ENCODE peak calls at places on chromosomes 12 and 14, in ten cellular contexts. T is tibial artery, G is AG10803, D is left ventricle myocardium inferior, Q is OCI-LY7, O is mammary epithelial cell, N is transverse colon, R is lung, Z is lower leg skin, U is uterus. F is an unnamed sample.

GRCh38 chr14:68703093-68703492 is 89.8 kb downstream of the ZFP36L1 start:
- DNase-seq in T (no peak), G (peak; percentile 72), D (no peak), Q (no peak), O (peak; percentile 85), N (no peak), R (no peak), Z (peak; percentile 86), U (no peak), F (peak; percentile 81)

GRCh38 chr14:50191499-50191898 is 39.9 kb downstream of the SOS2 start:
- DNase-seq in T (no peak), G (no peak), D (no peak), Q (peak; percentile 39), O (no peak), N (no peak), R (no peak), Z (no peak), U (no peak), F (no peak)

GRCh38 chr12:6469092-6469491 is 1.4 kb downstream of the VAMP1 start:
- DNase-seq in T (no peak), G (no peak), D (no peak), Q (no peak), O (no peak), N (no peak), R (no peak), Z (peak; percentile 81), U (no peak), F (no peak)

GRCh38 chr12:83434600-83434999 is 747.9 kb downstream of the TMTC2 start:
- DNase-seq in T (no peak), G (no peak), D (no peak), Q (no peak), O (no peak), N (no peak), R (no peak), Z (no peak), U (no peak), F (peak; percentile 4)

GRCh38 chr12:3090238-3091029 is 13.3 kb downstream of the TSPAN9 start:
- DNase-seq in T (no peak), G (no peak), D (no peak), Q (no peak), O (no peak), N (no peak), R (no peak), Z (no peak), U (no peak), F (no peak)

GRCh38 chr12:121538699-121539061 is 42.1 kb downstream of the KDM2B start:
- DNase-seq in T (no peak), G (no peak), D (no peak), Q (peak; percentile 35), O (no peak), N (peak; percentile 38), R (no peak), Z (no peak), U (no peak), F (no peak)

GRCh38 chr12:106647793-106648514 is 65.2 kb downstream of the RFX4 start:
- DNase-seq in T (no peak), G (no peak), D (no peak), Q (no peak), O (no peak), N (no peak), R (no peak), Z (no peak), U (no peak), F (no peak)

GRCh38 chr12:3122841-3123678 is 45.9 kb downstream of the TSPAN9 start:
- DNase-seq in T (peak; percentile 57), G (peak; percentile 77), D (peak; percentile 65), Q (no peak), O (peak; percentile 79), N (no peak), R (peak; percentile 40), Z (peak; percentile 88), U (no peak), F (peak; percentile 92)

GRCh38 chr14:32027255-32027939 is 49.7 kb upstream of the ARHGAP5 start:
- DNase-seq in T (no peak), G (peak; percentile 3), D (no peak), Q (no peak), O (no peak), N (no peak), R (no peak), Z (no peak), U (no peak), F (no peak)

GRCh38 chr14:104865631-104866441 is 768 bp downstream of the CEP170B start:
- DNase-seq in T (peak; percentile 76), G (peak; percentile 75), D (peak; percentile 65), Q (no peak), O (peak; percentile 81), N (peak; percentile 77), R (peak; percentile 68), Z (peak; percentile 94), U (peak; percentile 73), F (peak; percentile 93)

GRCh38 chr14:26947265-26947664 is 349.4 kb upstream of the NOVA1 start:
- DNase-seq in T (no peak), G (no peak), D (no peak), Q (no peak), O (no peak), N (no peak), R (no peak), Z (no peak), U (no peak), F (no peak)

GRCh38 chr12:18139254-18139653 is 49.3 kb upstream of the RERGL start:
- DNase-seq in T (no peak), G (no peak), D (no peak), Q (peak; percentile 86), O (no peak), N (no peak), R (no peak), Z (no peak), U (no peak), F (no peak)

GRCh38 chr14:60094306-60094897 is 2.7 kb downstream of the PCNX4 start:
- DNase-seq in T (no peak), G (peak; percentile 78), D (no peak), Q (peak; percentile 31), O (no peak), N (no peak), R (no peak), Z (no peak), U (no peak), F (peak; percentile 42)

GRCh38 chr14:102044566-102044965 is 42.3 kb downstream of the HSP90AA1 start:
- DNase-seq in T (no peak), G (no peak), D (no peak), Q (no peak), O (no peak), N (no peak), R (no peak), Z (no peak), U (no peak), F (no peak)

GRCh38 chr12:2813573-2814185 is 1.2 kb downstream of the ITFG2 start:
- DNase-seq in T (peak; percentile 44), G (peak; percentile 73), D (no peak), Q (peak; percentile 82), O (peak; percentile 53), N (peak; percentile 55), R (peak; percentile 42), Z (no peak), U (no peak), F (peak; percentile 84)

GRCh38 chr12:87981495-87981894 is 47.7 kb downstream of the C12orf50 start:
- DNase-seq in T (no peak), G (no peak), D (no peak), Q (no peak), O (no peak), N (no peak), R (no peak), Z (no peak), U (no peak), F (no peak)

GRCh38 chr12:58204086-58204485 is 262.7 kb downstream of the ATP23 start:
- DNase-seq in T (no peak), G (peak; percentile 1), D (no peak), Q (no peak), O (no peak), N (no peak), R (no peak), Z (no peak), U (no peak), F (no peak)

DNA sequence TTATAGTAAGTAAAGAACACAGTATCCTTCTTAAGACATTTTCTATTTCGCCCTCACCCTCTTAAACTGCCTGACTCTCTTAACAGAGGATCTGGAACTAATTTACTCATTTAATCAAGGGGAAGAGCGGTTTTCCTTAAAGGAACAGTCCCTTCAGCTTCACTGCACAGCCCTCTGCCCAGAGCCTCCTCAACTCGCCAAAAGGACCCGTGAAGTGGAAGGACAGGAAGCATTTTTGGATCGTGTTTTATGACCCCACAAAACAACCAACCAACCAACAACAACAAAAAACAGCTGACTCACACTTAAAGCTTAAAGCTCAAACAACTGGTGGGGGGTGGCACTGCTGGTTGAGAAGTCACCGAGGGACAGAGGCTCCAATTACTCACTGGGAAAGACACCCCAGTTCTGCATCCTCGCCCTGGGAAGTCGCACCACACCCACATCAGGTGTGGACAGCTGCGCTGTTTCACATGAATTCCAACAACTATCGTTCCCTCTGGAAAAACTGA is 35.7 kb downstream of the NID2 start:
- DNase-seq in T (no peak), G (peak; percentile 74), D (no peak), Q (no peak), O (peak; percentile 8), N (no peak), R (no peak), Z (no peak), U (no peak), F (peak; percentile 78)
- H3K4me3 ChIP-seq in T (no peak overlapping the region), G (peak overlapping the region; percentile 35), D (no peak overlapping the region), Q (no peak overlapping the region), O (no peak overlapping the region), N (no peak overlapping the region), R (no peak overlapping the region), Z (no peak overlapping the region), U (no peak overlapping the region), F (peak overlapping the region; percentile 22)

GRCh38 chr14:58078068-58078467 is 73.9 kb downstream of the ARMH4 start:
- DNase-seq in T (no peak), G (peak; percentile 88), D (no peak), Q (no peak), O (peak; percentile 83), N (no peak), R (no peak), Z (no peak), U (no peak), F (peak; percentile 49)
- TF ChIP-seq CTCF in T (no peak), G (no peak), D (no peak), Q (no peak), O (no peak), N (no peak), R (no peak), Z (no peak), U (no peak), F (no peak)

GRCh38 chr14:74569826-74570591 is 42.0 kb downstream of the LTBP2 start:
- DNase-seq in T (no peak), G (no peak), D (no peak), Q (no peak), O (peak; percentile 87), N (no peak), R (no peak), Z (no peak), U (no peak), F (no peak)
- H3K4me3 ChIP-seq in T (no peak overlapping the region), G (no peak overlapping the region), D (no peak overlapping the region), Q (no peak overlapping the region), O (no peak overlapping the region), N (no peak overlapping the region), R (no peak overlapping the region), Z (no peak overlapping the region), U (no peak overlapping the region), F (no peak overlapping the region)

DNA sequence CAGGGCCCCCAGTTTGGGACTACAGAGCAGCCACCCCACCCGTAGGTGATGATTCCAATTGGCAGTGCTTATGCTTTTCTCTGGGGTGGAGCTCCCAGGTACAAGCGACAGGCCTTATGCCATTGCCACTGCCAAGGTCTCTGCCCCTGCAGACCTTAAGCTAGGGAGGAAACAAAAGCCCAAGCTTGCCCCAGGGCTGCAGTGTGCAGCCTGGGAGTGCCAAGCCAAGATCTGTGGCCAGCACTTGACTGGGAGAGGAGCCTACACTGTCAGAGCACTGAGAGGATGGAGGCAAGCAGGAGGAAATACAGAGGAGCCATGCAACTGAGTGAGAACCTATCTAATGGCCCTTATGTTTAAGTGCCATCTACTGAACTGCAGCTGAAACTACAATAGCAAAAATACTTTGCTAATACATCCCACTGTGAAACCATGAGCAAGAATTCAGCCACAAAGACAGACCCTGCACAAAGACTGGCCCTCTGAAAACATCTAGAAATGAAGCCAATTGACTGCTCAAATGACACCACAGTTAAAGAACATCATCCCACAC is 17.7 kb upstream of the ASCL1 start:
- DNase-seq in T (no peak), G (no peak), D (no peak), Q (no peak), O (no peak), N (no peak), R (no peak), Z (no peak), U (no peak), F (no peak)
- TF ChIP-seq CTCF in T (no peak), G (no peak), D (no peak), Q (peak; percentile 29), O (peak; percentile 14), N (no peak), R (no peak), Z (no peak), U (no peak), F (no peak)

F was measured in foreskin fibroblast.